ENCODE peak calls at places on chromosomes 12 and 14, in seven cellular contexts. B is GM19239, J is BJ, C is cardiac muscle cell, D is AG10803, F is astrocyte of the spinal cord, S is AG04450. E is an unnamed sample.

GRCh38 chr12:130155416-130156073 is 6.7 kb upstream of the FZD10 start:
- DNase-seq in B (no peak), J (no peak), C (no peak), D (no peak), F (no peak), S (no peak), E (no peak)

GRCh38 chr12:63907561-63907960 is 63.1 kb downstream of the SRGAP1 start:
- DNase-seq in B (no peak), J (no peak), C (no peak), D (no peak), F (no peak), S (no peak), E (no peak)

GRCh38 chr12:32444895-32445294 is 45.5 kb downstream of the FGD4 start:
- DNase-seq in B (no peak), J (no peak), C (peak; percentile 89), D (peak; percentile 47), F (peak; percentile 84), S (no peak), E (no peak)

GRCh38 chr12:62537544-62537943 is 70.9 kb downstream of the MON2 start:
- DNase-seq in B (no peak), J (peak; percentile 10), C (peak; percentile 96), D (peak; percentile 72), F (peak; percentile 83), S (peak; percentile 20), E (no peak)

GRCh38 chr14:104202259-104203070 is 64.1 kb downstream of the KIF26A start:
- DNase-seq in B (no peak), J (no peak), C (no peak), D (no peak), F (no peak), S (no peak), E (no peak)

GRCh38 chr12:53510181-53510812 is 3.0 kb upstream of the NPFF start:
- DNase-seq in B (no peak), J (no peak), C (no peak), D (no peak), F (no peak), S (no peak), E (no peak)

GRCh38 chr12:132186208-132186856 is 42.1 kb downstream of the NOC4L start:
- DNase-seq in B (no peak), J (no peak), C (no peak), D (no peak), F (no peak), S (no peak), E (no peak)

GRCh38 chr12:57720606-57721595 is 17.6 kb downstream of the AGAP2 start:
- DNase-seq in B (no peak), J (no peak), C (no peak), D (no peak), F (no peak), S (no peak), E (peak; percentile 27)

GRCh38 chr12:96981053-96981452 is 74.0 kb downstream of the NEDD1 start:
- DNase-seq in B (no peak), J (peak; percentile 83), C (peak; percentile 90), D (peak; percentile 81), F (peak; percentile 88), S (peak; percentile 59), E (no peak)

GRCh38 chr12:75479963-75480461 is 543 bp upstream of the GLIPR1 start:
- DNase-seq in B (no peak), J (peak; percentile 76), C (peak; percentile 69), D (peak; percentile 70), F (peak; percentile 93), S (no peak), E (no peak)

GRCh38 chr14:86057018-86057667 is 527.2 kb downstream of the FLRT2 start:
- DNase-seq in B (peak; percentile 1), J (no peak), C (peak; percentile 52), D (peak; percentile 23), F (peak; percentile 16), S (no peak), E (no peak)

GRCh38 chr14:28609228-28609828 is 157.3 kb upstream of the FOXG1 start:
- DNase-seq in B (no peak), J (no peak), C (peak; percentile 84), D (peak; percentile 0), F (peak; percentile 81), S (no peak), E (no peak)

GRCh38 chr12:25705256-25705655 is 152.2 kb upstream of the LMNTD1 start:
- DNase-seq in B (no peak), J (no peak), C (no peak), D (no peak), F (no peak), S (no peak), E (no peak)

GRCh38 chr12:97283297-97283696 is 179.3 kb upstream of the RMST start:
- DNase-seq in B (no peak), J (no peak), C (no peak), D (no peak), F (no peak), S (no peak), E (no peak)

GRCh38 chr12:5377997-5378596 is 53.8 kb upstream of the NTF3 start:
- DNase-seq in B (no peak), J (no peak), C (no peak), D (peak; percentile 67), F (no peak), S (no peak), E (no peak)

GRCh38 chr12:52347546-52348510 is 19.5 kb downstream of the KRT85 start:
- DNase-seq in B (no peak), J (no peak), C (no peak), D (no peak), F (no peak), S (no peak), E (no peak)

GRCh38 chr12:51598156-51598555 is 7.1 kb downstream of the SCN8A start:
- DNase-seq in B (no peak), J (no peak), C (no peak), D (no peak), F (no peak), S (no peak), E (no peak)

GRCh38 chr12:108478611-108479010 is 36.5 kb upstream of the FICD start:
- DNase-seq in B (no peak), J (peak; percentile 4), C (no peak), D (no peak), F (no peak), S (no peak), E (no peak)

GRCh38 chr14:76701981-76702380 is 59.3 kb upstream of the VASH1 start:
- DNase-seq in B (no peak), J (no peak), C (no peak), D (no peak), F (no peak), S (no peak), E (no peak)

GRCh38 chr14:56172571-56172971 is 54.4 kb downstream of the PELI2 start:
- DNase-seq in B (no peak), J (no peak), C (peak; percentile 82), D (peak; percentile 69), F (peak; percentile 82), S (peak; percentile 52), E (no peak)

GRCh38 chr12:12236896-12237295 is 29.9 kb downstream of the LRP6 start:
- DNase-seq in B (no peak), J (no peak), C (peak; percentile 16), D (no peak), F (no peak), S (no peak), E (no peak)

GRCh38 chr12:132766380-132767085 is 4.9 kb upstream of the ANKLE2 start:
- DNase-seq in B (no peak), J (no peak), C (peak; percentile 68), D (peak; percentile 11), F (peak; percentile 8), S (no peak), E (no peak)

GRCh38 chr12:13365782-13366366 is 169.3 kb downstream of the EMP1 start:
- DNase-seq in B (no peak), J (no peak), C (peak; percentile 18), D (no peak), F (no peak), S (no peak), E (no peak)

GRCh38 chr14:94569381-94570001 is 8.2 kb downstream of the SERPINA4 start:
- DNase-seq in B (no peak), J (no peak), C (no peak), D (no peak), F (no peak), S (no peak), E (no peak)

GRCh38 chr12:113120670-113121370 is 14.7 kb downstream of the RASAL1 start:
- DNase-seq in B (no peak), J (no peak), C (no peak), D (no peak), F (no peak), S (no peak), E (no peak)

GRCh38 chr12:75738486-75738885 is 227.1 kb upstream of the KRR1 start:
- DNase-seq in B (peak; percentile 2), J (no peak), C (peak; percentile 24), D (no peak), F (no peak), S (no peak), E (peak; percentile 58)

E was measured in GM13976.